ENCODE peak calls at places on chromosomes 16 and 17, in six cellular contexts. U is IMR-90, C is H9, E is neural progenitor cell, G is HCT116, P is H1. N is an unnamed sample.

GRCh38 chr17:71392715-71393567 is 727.9 kb upstream of the SOX9 start:
- DNase-seq in G (no peak), C (no peak), U (peak; percentile 74), P (no peak), E (no peak), N (peak; percentile 60)

GRCh38 chr16:62665269-62665668 is 629.0 kb upstream of the CDH8 start:
- DNase-seq in G (no peak), P (no peak), U (no peak), C (peak; percentile 80), E (peak; percentile 85), N (no peak)

GRCh38 chr16:49049191-49049590 is 232.4 kb downstream of the CBLN1 start:
- DNase-seq in E (no peak), P (no peak), C (no peak), G (no peak), U (no peak), N (no peak)

GRCh38 chr17:81573794-81574642 is 21.9 kb upstream of the FAAP100 start:
- DNase-seq in G (no peak), C (peak; percentile 31), E (no peak), P (no peak), U (no peak), N (no peak)

GRCh38 chr16:14560523-14560922 is 69.5 kb downstream of the PARN start:
- DNase-seq in P (no peak), U (no peak), C (no peak), E (no peak), G (no peak), N (no peak)

GRCh38 chr17:9386401-9386800 is 189.2 kb downstream of the STX8 start:
- DNase-seq in E (no peak), G (no peak), U (no peak), C (no peak), P (no peak), N (peak; percentile 46)

GRCh38 chr17:27810211-27810901 is 10.0 kb upstream of the NOS2 start:
- DNase-seq in U (no peak), G (no peak), C (peak; percentile 54), E (no peak), P (no peak), N (no peak)

GRCh38 chr17:68613739-68614298 is 12.7 kb upstream of the FAM20A start:
- DNase-seq in C (peak; percentile 89), P (peak; percentile 66), U (no peak), E (peak; percentile 83), G (peak; percentile 62), N (peak; percentile 71)

GRCh38 chr16:55491691-55492090 is 12.7 kb downstream of the MMP2 start:
- DNase-seq in U (no peak), P (no peak), C (peak; percentile 30), G (no peak), E (no peak), N (no peak)

GRCh38 chr17:9150407-9151090 is 129.2 kb downstream of the NTN1 start:
- DNase-seq in C (no peak), U (peak; percentile 1), G (no peak), P (no peak), E (peak; percentile 83), N (no peak)

GRCh38 chr16:53692146-53692545 is 11.5 kb downstream of the RPGRIP1L start:
- DNase-seq in P (peak; percentile 54), C (peak; percentile 36), G (no peak), U (no peak), E (peak; percentile 29), N (peak; percentile 26)

GRCh38 chr16:921321-921905 is 49.4 kb downstream of the LMF1 start:
- DNase-seq in E (peak; percentile 1), U (no peak), G (no peak), C (no peak), P (no peak), N (no peak)

GRCh38 chr17:40550608-40551007 is 14.7 kb downstream of the CCR7 start:
- DNase-seq in C (no peak), G (no peak), P (no peak), U (peak; percentile 74), E (no peak), N (peak; percentile 93)

GRCh38 chr17:79668344-79669250 is 57.7 kb upstream of the RBFOX3 start:
- DNase-seq in U (no peak), E (no peak), C (no peak), G (no peak), P (no peak), N (no peak)

GRCh38 chr17:29645516-29646051 is 22.9 kb upstream of the CORO6 start:
- DNase-seq in C (no peak), P (no peak), E (no peak), U (peak; percentile 82), G (no peak), N (peak; percentile 96)

DNA sequence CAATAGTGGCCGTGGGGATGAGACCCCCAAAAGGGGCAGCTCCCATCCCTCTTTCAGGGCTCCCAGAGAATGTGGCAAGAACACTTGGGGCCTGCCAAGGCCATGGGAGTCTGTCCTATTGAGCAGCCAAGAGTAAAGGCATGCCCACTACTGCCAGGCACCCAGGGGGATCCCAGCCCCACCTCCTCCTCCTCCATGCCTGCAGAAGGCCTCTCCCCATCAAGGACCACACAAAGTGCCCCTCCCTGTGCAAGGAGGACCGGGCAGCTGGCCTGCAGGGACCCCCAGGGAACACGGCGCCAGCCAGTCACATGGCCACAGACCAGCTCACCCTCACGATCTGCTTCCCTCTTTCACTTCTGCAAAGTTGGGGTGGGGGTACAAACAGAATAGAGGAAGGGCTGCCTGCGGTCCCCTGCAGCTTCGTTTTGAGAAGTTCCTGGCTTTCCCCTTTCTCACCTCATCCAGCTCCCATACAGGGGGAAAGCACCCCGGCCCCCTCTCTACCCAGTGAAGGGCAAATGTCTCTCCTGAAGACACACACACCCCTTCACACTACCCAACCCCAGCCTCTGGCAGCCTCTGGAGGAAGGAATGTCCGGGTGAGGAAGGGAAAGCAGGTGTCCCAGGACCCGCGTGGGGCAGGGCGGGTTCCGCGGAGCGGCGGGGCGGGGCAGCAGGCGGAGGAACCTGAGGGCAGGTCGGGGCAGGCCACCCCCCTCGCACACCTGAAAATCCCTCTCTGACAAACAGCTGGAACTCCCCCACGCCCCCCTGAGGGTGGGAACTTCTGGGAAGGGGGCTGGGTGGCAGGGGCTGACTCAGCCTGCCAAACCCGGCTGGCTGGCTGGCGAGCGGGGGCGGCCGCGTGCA is 2.0 kb downstream of the PPP1R9B start:
- DNase-seq in U (peak; percentile 39), C (peak; percentile 62), E (peak; percentile 54), G (no peak), P (no peak), N (no peak)
- H3K9ac ChIP-seq in U (peak overlapping the region; percentile 77), C (no peak overlapping the region), E (no peak overlapping the region), G (peak overlapping the region; percentile 74), P (no peak overlapping the region), N (peak overlapping the region; percentile 65)

GRCh38 chr16:50677351-50677750 is 3.8 kb downstream of the SNX20 start:
- DNase-seq in U (no peak), E (no peak), G (no peak), C (peak; percentile 45), P (peak; percentile 67), N (no peak)
- TF ChIP-seq CTCF in U (peak; percentile 6), E (peak; percentile 55), G (no peak), C (peak; percentile 73), P (peak; percentile 58), N (no peak)

GRCh38 chr16:16992986-16993783 is 477.6 kb downstream of the XYLT1 start:
- DNase-seq in C (no peak), U (no peak), P (no peak), G (no peak), E (peak; percentile 13), N (no peak)
- H2AFZ ChIP-seq in C (peak overlapping the region; percentile 23), U (no peak overlapping the region), P (peak overlapping the region; percentile 28), G (no peak overlapping the region), E (peak overlapping the region; percentile 44), N (no peak overlapping the region)

DNA sequence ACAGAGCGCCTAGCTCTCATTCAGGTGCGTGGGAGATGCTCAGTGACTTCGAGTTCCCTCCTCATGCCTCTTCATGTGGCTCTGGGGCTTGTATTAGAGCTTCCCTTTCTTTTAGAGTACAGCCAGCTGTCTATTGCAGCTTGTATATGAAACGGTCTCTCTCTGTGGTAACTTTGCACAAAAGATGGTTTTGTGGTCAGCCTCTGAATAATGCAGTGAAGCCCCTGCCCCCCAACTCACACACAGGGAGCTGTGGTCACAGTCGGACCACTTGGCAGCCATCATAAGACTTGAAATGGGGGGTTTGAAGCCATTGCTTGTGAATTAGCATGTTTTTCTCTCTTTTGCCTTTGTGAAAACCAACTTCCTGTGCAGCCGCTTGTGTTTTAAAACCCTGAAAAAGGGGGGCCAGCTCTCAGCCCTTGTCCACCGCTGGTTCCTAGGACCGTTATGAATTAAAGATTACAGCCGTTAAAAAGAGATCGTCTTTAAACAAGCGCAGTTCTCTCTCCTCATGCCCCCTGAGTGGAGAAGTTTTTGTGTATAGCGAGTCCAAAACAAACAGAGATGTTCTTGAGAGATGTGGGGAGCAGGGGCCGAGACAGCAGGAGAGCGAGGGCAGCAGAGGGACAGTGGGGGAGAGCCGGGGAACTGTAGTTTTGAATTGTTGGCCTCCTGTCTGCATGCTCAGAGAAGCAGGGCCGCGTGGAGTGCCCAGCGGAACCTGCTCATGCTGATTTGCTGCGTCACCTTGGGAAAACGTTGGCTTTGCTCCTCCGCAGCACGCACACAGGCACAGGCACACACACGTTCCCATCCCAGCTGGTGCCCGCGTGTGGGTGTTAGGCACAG is 199.0 kb downstream of the MSI2 start:
- DNase-seq in E (no peak), C (no peak), P (no peak), U (peak; percentile 57), G (no peak), N (peak; percentile 96)
- H3K9ac ChIP-seq in E (no peak overlapping the region), C (no peak overlapping the region), P (no peak overlapping the region), U (no peak overlapping the region), G (no peak overlapping the region), N (no peak overlapping the region)

DNA sequence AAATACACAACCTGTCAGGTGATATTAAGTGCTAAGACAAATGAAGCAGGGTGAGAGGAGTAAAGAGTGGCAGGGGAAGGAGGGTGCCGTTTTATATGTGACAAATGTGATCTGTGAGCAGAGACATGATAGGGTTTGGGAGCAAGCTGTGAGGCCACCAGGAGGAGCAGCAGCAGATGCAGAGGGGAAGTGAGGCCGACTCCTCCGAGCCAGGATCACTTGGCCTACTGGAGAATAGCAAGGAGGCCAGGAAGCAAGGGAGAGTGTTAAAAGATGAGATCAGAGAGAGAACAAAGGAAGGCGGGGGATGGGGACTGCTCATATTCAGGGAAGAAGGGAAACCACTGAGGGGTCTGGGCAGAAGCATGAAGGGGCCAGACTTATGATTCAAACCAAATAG is 129.4 kb downstream of the TANGO6 start:
- DNase-seq in G (no peak), U (peak; percentile 70), E (peak; percentile 73), P (peak; percentile 63), C (peak; percentile 89), N (peak; percentile 78)
- TF ChIP-seq CTCF in G (peak; percentile 11), U (peak; percentile 52), E (peak; percentile 41), P (peak; percentile 48), C (peak; percentile 60), N (no peak)

GRCh38 chr17:76122411-76123126 is 18.5 kb downstream of the FOXJ1 start:
- DNase-seq in P (no peak), E (no peak), G (no peak), U (no peak), C (peak; percentile 70), N (no peak)
- H2AFZ ChIP-seq in P (no peak overlapping the region), E (peak overlapping the region; percentile 3), G (no peak overlapping the region), U (peak overlapping the region; percentile 90), C (no peak overlapping the region), N (no peak overlapping the region)

GRCh38 chr16:27232875-27233605 is 29.7 kb downstream of the KDM8 start:
- DNase-seq in C (no peak), P (no peak), U (no peak), G (no peak), E (no peak), N (no peak)
- H3K9ac ChIP-seq in C (no peak overlapping the region), P (no peak overlapping the region), U (no peak overlapping the region), G (no peak overlapping the region), E (no peak overlapping the region), N (no peak overlapping the region)

N was measured in fibroblast of lung.